ENCODE peak calls at places on chromosome X, in nine cellular contexts. N, Y, F, L, S, C, B, Q and M are unnamed samples.

GRCh38 chrX:14363719-14364118 is 165.6 kb upstream of the GLRA2 start:
- DNase-seq in L (no peak), S (no peak), F (no peak), Q (no peak), C (peak; percentile 5), B (no peak), N (no peak), Y (peak; percentile 28), M (no peak)

GRCh38 chrX:36241397-36241796 is 321.9 kb downstream of the CFAP47 start:
- DNase-seq in F (no peak), Q (no peak), B (no peak), Y (no peak), L (no peak), C (no peak), N (no peak), S (no peak), M (no peak)

GRCh38 chrX:146424422-146424821 is 385.1 kb upstream of the CXorf51B start:
- DNase-seq in F (no peak), N (no peak), S (no peak), C (no peak), Q (no peak), Y (no peak), L (no peak), B (no peak), M (no peak)

GRCh38 chrX:69070949-69071650 is 94.2 kb downstream of the PJA1 start:
- DNase-seq in C (no peak), Q (no peak), S (no peak), B (no peak), N (peak; percentile 83), L (no peak), F (no peak), Y (no peak), M (no peak)

GRCh38 chrX:134544614-134545255 is 84.8 kb downstream of the HPRT1 start:
- DNase-seq in Y (no peak), C (no peak), N (peak; percentile 31), B (no peak), S (no peak), L (no peak), Q (no peak), F (no peak), M (no peak)

GRCh38 chrX:119999087-119999634 is 55.6 kb upstream of the NKAP start:
- DNase-seq in B (no peak), L (no peak), F (no peak), N (no peak), C (no peak), Y (no peak), Q (no peak), S (no peak), M (no peak)

GRCh38 chrX:40867352-40867751 is 132.0 kb upstream of the MED14 start:
- DNase-seq in Q (no peak), Y (peak; percentile 36), B (peak; percentile 33), N (no peak), F (no peak), C (peak; percentile 58), S (no peak), L (no peak), M (no peak)

GRCh38 chrX:131577999-131578734 is 34.3 kb downstream of the OR13H1 start:
- DNase-seq in S (no peak), C (no peak), Q (no peak), L (no peak), F (no peak), B (no peak), N (no peak), Y (no peak), M (no peak)

GRCh38 chrX:31497086-31497485 is 425.2 kb upstream of the FTHL17 start:
- DNase-seq in Q (no peak), L (no peak), F (no peak), B (no peak), C (peak; percentile 45), Y (peak; percentile 50), N (no peak), S (no peak), M (no peak)

GRCh38 chrX:136211766-136212556 is 39.2 kb downstream of the MAP7D3 start:
- DNase-seq in F (no peak), L (no peak), Y (no peak), C (no peak), Q (no peak), B (no peak), S (no peak), N (peak; percentile 29), M (no peak)

GRCh38 chrX:65677954-65678469 is 10.6 kb downstream of the MSN start:
- DNase-seq in C (peak; percentile 89), N (no peak), Y (peak; percentile 93), S (no peak), L (no peak), Q (no peak), B (no peak), F (no peak), M (no peak)

GRCh38 chrX:96713303-96713702 is 28.7 kb downstream of the DIAPH2 start:
- DNase-seq in L (no peak), Q (no peak), Y (no peak), S (no peak), C (no peak), N (no peak), B (no peak), F (no peak), M (no peak)

GRCh38 chrX:68691102-68691501 is 43.6 kb downstream of the STARD8 start:
- DNase-seq in C (no peak), B (no peak), N (no peak), S (no peak), F (no peak), Q (no peak), L (no peak), Y (no peak), M (no peak)